ENCODE peak calls at places on chromosomes 4 and X, in five cellular contexts. One of them, this sample, is unnamed. For H3K4me1 and H3K36me3, the result is how much of the 10 kb centered on the place peaks cover.

GRCh38 chr4:184262901-184263300 is 45.2 kb upstream of the ENPP6 start:
- DNase-seq in GM23338: no peak
- DNase-seq in endodermal cell: no peak
- DNase-seq in transverse colon: no peak
- DNase-seq in upper lobe of left lung: no peak
- DNase-seq in this sample: no peak

GRCh38 chr4:649751-650310 is 24.2 kb downstream of the ATP5ME start:
- DNase-seq in GM23338: no peak
- DNase-seq in endodermal cell: no peak
- DNase-seq in transverse colon: no peak
- DNase-seq in upper lobe of left lung: no peak
- DNase-seq in this sample: no peak

GRCh38 chr4:184417802-184418511 is 56.4 kb downstream of the IRF2 start:
- DNase-seq in GM23338: no peak
- DNase-seq in endodermal cell: no peak
- DNase-seq in transverse colon: no peak
- DNase-seq in upper lobe of left lung: no peak
- DNase-seq in this sample: peak

GRCh38 chr4:10861036-10861435 is 176.5 kb upstream of the CLNK start:
- DNase-seq in GM23338: no peak
- DNase-seq in endodermal cell: no peak
- DNase-seq in transverse colon: no peak
- DNase-seq in upper lobe of left lung: no peak
- DNase-seq in this sample: no peak

GRCh38 chr4:41148292-41148691 is 66.0 kb downstream of the APBB2 start:
- DNase-seq in GM23338: no peak
- DNase-seq in endodermal cell: no peak
- DNase-seq in transverse colon: no peak
- DNase-seq in upper lobe of left lung: no peak
- DNase-seq in this sample: no peak

GRCh38 chr4:152310223-152310622 is 225.7 kb downstream of the FBXW7 start:
- DNase-seq in GM23338: peak
- DNase-seq in endodermal cell: no peak
- DNase-seq in transverse colon: no peak
- DNase-seq in upper lobe of left lung: no peak
- DNase-seq in this sample: peak

GRCh38 chrX:153966841-153967535 is 4.6 kb downstream of the HCFC1 start:
- DNase-seq in GM23338: no peak
- DNase-seq in endodermal cell: no peak
- DNase-seq in transverse colon: no peak
- DNase-seq in upper lobe of left lung: no peak
- DNase-seq in this sample: no peak

GRCh38 chrX:32598707-32599106 is 612.6 kb downstream of the DMD start:
- DNase-seq in GM23338: no peak
- DNase-seq in endodermal cell: no peak
- DNase-seq in transverse colon: no peak
- DNase-seq in upper lobe of left lung: no peak
- DNase-seq in this sample: no peak

GRCh38 chrX:46577116-46578005 is 3.8 kb downstream of the CHST7 start:
- DNase-seq in GM23338: no peak
- DNase-seq in endodermal cell: no peak
- DNase-seq in transverse colon: no peak
- DNase-seq in upper lobe of left lung: no peak
- DNase-seq in this sample: no peak

GRCh38 chrX:38768079-38768478 is 33.2 kb upstream of the MID1IP1 start:
- DNase-seq in GM23338: no peak
- DNase-seq in endodermal cell: no peak
- DNase-seq in transverse colon: no peak
- DNase-seq in upper lobe of left lung: no peak
- DNase-seq in this sample: no peak

GRCh38 chr4:74503580-74503979 is 58.6 kb downstream of the AREG start:
- DNase-seq in GM23338: no peak
- DNase-seq in endodermal cell: no peak
- DNase-seq in transverse colon: no peak
- DNase-seq in upper lobe of left lung: no peak
- DNase-seq in this sample: no peak

GRCh38 chrX:40175416-40176255 is 77.9 kb upstream of the BCOR start:
- DNase-seq in GM23338: peak
- DNase-seq in endodermal cell: peak
- DNase-seq in transverse colon: peak
- DNase-seq in upper lobe of left lung: peak
- DNase-seq in this sample: peak

GRCh38 chr4:109164011-109164410 is 138.4 kb downstream of the COL25A1 start:
- DNase-seq in GM23338: peak
- DNase-seq in endodermal cell: no peak
- DNase-seq in transverse colon: no peak
- DNase-seq in upper lobe of left lung: peak
- DNase-seq in this sample: no peak

GRCh38 chrX:108264376-108264775 is 172.8 kb downstream of the ATG4A start:
- DNase-seq in GM23338: peak
- DNase-seq in endodermal cell: no peak
- DNase-seq in transverse colon: no peak
- DNase-seq in upper lobe of left lung: no peak
- DNase-seq in this sample: no peak

GRCh38 chr4:185383451-185383850 is 12.3 kb downstream of the LRP2BP start:
- DNase-seq in GM23338: no peak
- DNase-seq in endodermal cell: no peak
- DNase-seq in transverse colon: peak
- DNase-seq in upper lobe of left lung: peak
- DNase-seq in this sample: no peak

GRCh38 chr4:5757536-5757935 is 46.5 kb downstream of the EVC start:
- DNase-seq in GM23338: no peak
- DNase-seq in endodermal cell: no peak
- DNase-seq in transverse colon: no peak
- DNase-seq in upper lobe of left lung: no peak
- DNase-seq in this sample: no peak

GRCh38 chr4:85147481-85148076 is 181.1 kb upstream of the WDFY3 start:
- DNase-seq in GM23338: peak
- DNase-seq in endodermal cell: peak
- DNase-seq in transverse colon: peak
- DNase-seq in upper lobe of left lung: peak
- DNase-seq in this sample: peak

GRCh38 chrX:72003811-72004750 is 93.4 kb downstream of the NHSL2 start:
- DNase-seq in GM23338: peak
- DNase-seq in endodermal cell: peak
- DNase-seq in transverse colon: no peak
- DNase-seq in upper lobe of left lung: no peak
- DNase-seq in this sample: no peak

GRCh38 chr4:10198365-10198764 is 81.8 kb upstream of the WDR1 start:
- DNase-seq in GM23338: peak
- DNase-seq in endodermal cell: peak
- DNase-seq in transverse colon: no peak
- DNase-seq in upper lobe of left lung: no peak
- DNase-seq in this sample: no peak

GRCh38 chrX:129733335-129733734 is 5.4 kb upstream of the XPNPEP2 start:
- DNase-seq in GM23338: no peak
- DNase-seq in endodermal cell: peak
- DNase-seq in transverse colon: no peak
- DNase-seq in upper lobe of left lung: no peak
- DNase-seq in this sample: peak

GRCh38 chr4:10204401-10205058 is 87.9 kb upstream of the WDR1 start:
- DNase-seq in GM23338: no peak
- DNase-seq in endodermal cell: no peak
- DNase-seq in transverse colon: no peak
- DNase-seq in upper lobe of left lung: no peak
- DNase-seq in this sample: no peak

GRCh38 chr4:148790691-148791090 is 348.5 kb upstream of the NR3C2 start:
- DNase-seq in GM23338: no peak
- DNase-seq in endodermal cell: no peak
- DNase-seq in transverse colon: no peak
- DNase-seq in upper lobe of left lung: peak
- DNase-seq in this sample: no peak

DNA sequence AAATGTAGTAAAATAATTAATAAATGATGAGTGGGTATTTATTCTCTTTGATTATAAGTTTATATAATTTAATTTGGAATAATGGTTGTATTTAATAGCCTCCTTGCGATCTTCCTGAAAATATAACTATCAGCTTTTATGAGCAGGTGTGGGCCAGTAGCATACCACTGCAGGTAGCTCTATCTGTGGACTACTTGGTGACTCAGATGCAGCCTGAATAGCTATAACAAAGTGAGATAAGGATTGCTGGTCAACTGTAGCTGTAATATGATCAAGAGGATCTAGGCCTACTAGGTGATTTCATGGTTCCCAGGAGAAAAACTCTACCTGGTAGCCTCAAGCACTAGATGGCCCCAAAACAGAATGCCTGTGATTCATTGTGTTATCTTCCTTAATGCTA is 47.1 kb upstream of the BMP15 start:
- DNase-seq in GM23338: no peak
- DNase-seq in endodermal cell: no peak
- DNase-seq in transverse colon: no peak
- DNase-seq in upper lobe of left lung: no peak
- DNase-seq in this sample: no peak
- H3K4me1 ChIP-seq in GM23338: under half
- H3K4me1 ChIP-seq in endodermal cell: under half
- H3K4me1 ChIP-seq in transverse colon: under half
- H3K4me1 ChIP-seq in upper lobe of left lung: under half
- H3K4me1 ChIP-seq in this sample: under half

GRCh38 chr4:22743290-22743689 is 50.6 kb downstream of the GBA3 start:
- DNase-seq in GM23338: no peak
- DNase-seq in endodermal cell: no peak
- DNase-seq in transverse colon: no peak
- DNase-seq in upper lobe of left lung: no peak
- DNase-seq in this sample: no peak
- H3K36me3 ChIP-seq in GM23338: under half
- H3K36me3 ChIP-seq in endodermal cell: under half
- H3K36me3 ChIP-seq in transverse colon: under half
- H3K36me3 ChIP-seq in upper lobe of left lung: under half
- H3K36me3 ChIP-seq in this sample: under half

GRCh38 chr4:76257824-76258223 is 6.3 kb downstream of the FAM47E start:
- DNase-seq in GM23338: no peak
- DNase-seq in endodermal cell: no peak
- DNase-seq in transverse colon: no peak
- DNase-seq in upper lobe of left lung: no peak
- DNase-seq in this sample: no peak
- H3K4me1 ChIP-seq in GM23338: under half
- H3K4me1 ChIP-seq in endodermal cell: under half
- H3K4me1 ChIP-seq in transverse colon: under half
- H3K4me1 ChIP-seq in upper lobe of left lung: under half
- H3K4me1 ChIP-seq in this sample: under half

DNA sequence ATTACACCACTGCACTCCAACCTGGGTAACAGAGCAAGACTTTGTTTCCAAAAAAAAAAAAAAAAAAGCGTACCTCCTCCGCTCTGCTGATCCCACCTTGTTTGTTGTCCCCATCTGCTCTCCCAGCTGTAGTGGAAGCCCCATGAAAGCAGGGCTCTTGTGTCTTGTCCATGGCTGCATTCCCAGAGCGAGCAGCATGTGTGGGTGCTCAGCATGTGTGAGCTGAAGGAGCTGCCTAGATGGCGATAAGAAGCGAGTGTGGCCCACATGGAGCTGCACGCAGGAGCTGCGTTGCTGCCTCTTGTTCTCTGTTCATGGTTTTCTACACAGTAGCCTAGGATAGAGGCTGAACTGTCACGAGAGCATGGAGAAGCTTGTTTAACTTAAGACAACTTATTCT is 12.4 kb downstream of the NSD2 start:
- DNase-seq in GM23338: no peak
- DNase-seq in endodermal cell: no peak
- DNase-seq in transverse colon: no peak
- DNase-seq in upper lobe of left lung: no peak
- DNase-seq in this sample: no peak
- H3K36me3 ChIP-seq in GM23338: under half
- H3K36me3 ChIP-seq in endodermal cell: under half
- H3K36me3 ChIP-seq in transverse colon: under half
- H3K36me3 ChIP-seq in upper lobe of left lung: under half
- H3K36me3 ChIP-seq in this sample: under half